ENCODE peak calls at places on chromosomes 1 and 21, in five cellular contexts. One of them, this sample, is unnamed.

GRCh38 chr1:24779689-24780464 is 34.6 kb downstream of the CLIC4 start:
- ATAC-seq in CD4-positive, alpha-beta T cell: no peak
- ATAC-seq in activated naive CD8-positive, alpha-beta T cell treated with anti-CD3 and anti-CD28 coated beads, Interleukin-2, amount 10 ng/mL, durations not matched to agents 7 days and 5 days: no peak
- ATAC-seq in gastroesophageal sphincter: no peak
- ATAC-seq in A549: no peak
- ATAC-seq in this sample: peak

GRCh38 chr21:41873426-41873825 is 5.7 kb downstream of the PRDM15 start:
- ATAC-seq in CD4-positive, alpha-beta T cell: no peak
- ATAC-seq in A549: no peak
- ATAC-seq in gastroesophageal sphincter: no peak
- ATAC-seq in activated naive CD8-positive, alpha-beta T cell treated with anti-CD3 and anti-CD28 coated beads, Interleukin-2, amount 10 ng/mL, durations not matched to agents 7 days and 5 days: no peak
- ATAC-seq in this sample: no peak

GRCh38 chr1:248696261-248696660 is 6.3 kb downstream of the OR14I1 start:
- ATAC-seq in A549: peak
- ATAC-seq in gastroesophageal sphincter: no peak
- ATAC-seq in CD4-positive, alpha-beta T cell: no peak
- ATAC-seq in activated naive CD8-positive, alpha-beta T cell treated with anti-CD3 and anti-CD28 coated beads, Interleukin-2, amount 10 ng/mL, durations not matched to agents 7 days and 5 days: no peak
- ATAC-seq in this sample: peak

GRCh38 chr1:65166572-65167305 is 18.7 kb downstream of the AK4 start:
- ATAC-seq in activated naive CD8-positive, alpha-beta T cell treated with anti-CD3 and anti-CD28 coated beads, Interleukin-2, amount 10 ng/mL, durations not matched to agents 7 days and 5 days: no peak
- ATAC-seq in CD4-positive, alpha-beta T cell: no peak
- ATAC-seq in gastroesophageal sphincter: no peak
- ATAC-seq in A549: no peak
- ATAC-seq in this sample: no peak

GRCh38 chr1:165639821-165640623 is 9.0 kb downstream of the MGST3 start:
- ATAC-seq in activated naive CD8-positive, alpha-beta T cell treated with anti-CD3 and anti-CD28 coated beads, Interleukin-2, amount 10 ng/mL, durations not matched to agents 7 days and 5 days: no peak
- ATAC-seq in A549: no peak
- ATAC-seq in CD4-positive, alpha-beta T cell: no peak
- ATAC-seq in gastroesophageal sphincter: no peak
- ATAC-seq in this sample: no peak

GRCh38 chr1:46820560-46821060 is 21.8 kb downstream of the CYP4B1 start:
- ATAC-seq in CD4-positive, alpha-beta T cell: no peak
- ATAC-seq in gastroesophageal sphincter: peak
- ATAC-seq in activated naive CD8-positive, alpha-beta T cell treated with anti-CD3 and anti-CD28 coated beads, Interleukin-2, amount 10 ng/mL, durations not matched to agents 7 days and 5 days: no peak
- ATAC-seq in A549: no peak
- ATAC-seq in this sample: no peak

GRCh38 chr1:2242814-2243725 is 15.0 kb downstream of the SKI start:
- ATAC-seq in A549: no peak
- ATAC-seq in CD4-positive, alpha-beta T cell: peak
- ATAC-seq in gastroesophageal sphincter: no peak
- ATAC-seq in activated naive CD8-positive, alpha-beta T cell treated with anti-CD3 and anti-CD28 coated beads, Interleukin-2, amount 10 ng/mL, durations not matched to agents 7 days and 5 days: no peak
- ATAC-seq in this sample: no peak

GRCh38 chr1:222187566-222187965 is 360.3 kb downstream of the HHIPL2 start:
- ATAC-seq in activated naive CD8-positive, alpha-beta T cell treated with anti-CD3 and anti-CD28 coated beads, Interleukin-2, amount 10 ng/mL, durations not matched to agents 7 days and 5 days: no peak
- ATAC-seq in A549: no peak
- ATAC-seq in CD4-positive, alpha-beta T cell: no peak
- ATAC-seq in gastroesophageal sphincter: no peak
- ATAC-seq in this sample: no peak

GRCh38 chr1:51506537-51506936 is 12.5 kb downstream of the EPS15 start:
- ATAC-seq in A549: no peak
- ATAC-seq in gastroesophageal sphincter: peak
- ATAC-seq in CD4-positive, alpha-beta T cell: peak
- ATAC-seq in activated naive CD8-positive, alpha-beta T cell treated with anti-CD3 and anti-CD28 coated beads, Interleukin-2, amount 10 ng/mL, durations not matched to agents 7 days and 5 days: no peak
- ATAC-seq in this sample: peak

GRCh38 chr1:65235867-65236805 is 73.2 kb upstream of the DNAJC6 start:
- ATAC-seq in A549: no peak
- ATAC-seq in activated naive CD8-positive, alpha-beta T cell treated with anti-CD3 and anti-CD28 coated beads, Interleukin-2, amount 10 ng/mL, durations not matched to agents 7 days and 5 days: no peak
- ATAC-seq in CD4-positive, alpha-beta T cell: no peak
- ATAC-seq in gastroesophageal sphincter: no peak
- ATAC-seq in this sample: no peak

GRCh38 chr1:235952950-235953615 is 86.4 kb upstream of the LYST start:
- ATAC-seq in CD4-positive, alpha-beta T cell: peak
- ATAC-seq in activated naive CD8-positive, alpha-beta T cell treated with anti-CD3 and anti-CD28 coated beads, Interleukin-2, amount 10 ng/mL, durations not matched to agents 7 days and 5 days: peak
- ATAC-seq in gastroesophageal sphincter: no peak
- ATAC-seq in A549: no peak
- ATAC-seq in this sample: no peak

This sample was measured in SK-N-SH treated with all-trans-retinoic acid at 6 μM for 48 hours.